ENCODE peak calls at places on chromosomes 7 and 10, in six cellular contexts. M, T, S, R, J and N are unnamed samples.

GRCh38 chr7:29236649-29237048 is 42.1 kb downstream of the CHN2 start:
- DNase-seq in J (no peak), T (no peak), M (no peak), R (no peak), S (no peak), N (no peak)

GRCh38 chr7:74183653-74184450 is 9.7 kb downstream of the EIF4H start:
- DNase-seq in M (no peak), T (no peak), S (no peak), J (no peak), R (no peak), N (peak)

GRCh38 chr10:12960431-12960898 is 41.0 kb downstream of the CCDC3 start:
- DNase-seq in J (peak), T (no peak), S (no peak), R (no peak), M (no peak), N (no peak)

GRCh38 chr7:143892527-143893300 is 9.3 kb downstream of the TCAF1 start:
- DNase-seq in R (no peak), M (peak), S (no peak), T (no peak), J (no peak), N (peak)

GRCh38 chr7:130948913-130949312 is 214.9 kb upstream of the KLF14 start:
- DNase-seq in T (no peak), R (no peak), M (no peak), J (no peak), S (no peak), N (no peak)

GRCh38 chr10:10149899-10150298 is 867.8 kb upstream of the CELF2 start:
- DNase-seq in R (no peak), S (no peak), J (no peak), T (no peak), M (no peak), N (no peak)

GRCh38 chr7:12582362-12582761 is 11.8 kb downstream of the SCIN start:
- DNase-seq in T (no peak), J (no peak), S (no peak), M (no peak), R (no peak), N (no peak)

GRCh38 chr7:33601081-33601480 is 304.3 kb upstream of the BMPER start:
- DNase-seq in J (no peak), T (no peak), R (no peak), S (no peak), M (no peak), N (no peak)

GRCh38 chr7:8365499-8366110 is 67.8 kb upstream of the NXPH1 start:
- DNase-seq in S (no peak), J (no peak), T (no peak), M (no peak), R (no peak), N (peak)

GRCh38 chr10:126617208-126617607 is 53.3 kb downstream of the C10orf90 start:
- DNase-seq in T (no peak), J (no peak), M (no peak), S (no peak), R (no peak), N (no peak)

GRCh38 chr7:123641901-123642300 is 13.8 kb upstream of the LMOD2 start:
- DNase-seq in R (no peak), M (no peak), J (no peak), S (no peak), T (no peak), N (no peak)

GRCh38 chr10:122541541-122542002 is 19.0 kb upstream of the DMBT1 start:
- DNase-seq in J (no peak), S (no peak), R (no peak), M (peak), T (no peak), N (no peak)

GRCh38 chr7:106563466-106564150 is 97.3 kb downstream of the CCDC71L start:
- DNase-seq in R (no peak), J (no peak), S (no peak), M (peak), T (no peak), N (peak)

GRCh38 chr7:76380623-76380966 is 21.8 kb upstream of the YWHAG start:
- DNase-seq in S (no peak), R (no peak), J (no peak), M (no peak), T (no peak), N (no peak)

GRCh38 chr10:128440513-128441160 is 314.4 kb upstream of the MKI67 start:
- DNase-seq in S (no peak), M (no peak), R (no peak), J (no peak), T (no peak), N (no peak)

GRCh38 chr7:158030566-158030965 is 557.1 kb downstream of the PTPRN2 start:
- DNase-seq in S (no peak), M (no peak), J (no peak), T (no peak), R (no peak), N (no peak)

GRCh38 chr10:130220251-130221185 is 84.3 kb downstream of the GLRX3 start:
- DNase-seq in M (no peak), J (no peak), T (no peak), S (no peak), R (no peak), N (no peak)

GRCh38 chr10:14670551-14671240 is 104.0 kb downstream of the FAM107B start:
- DNase-seq in M (peak), J (no peak), S (no peak), T (no peak), R (no peak), N (no peak)

GRCh38 chr7:98211676-98212531 is 665 bp downstream of the BHLHA15 start:
- DNase-seq in J (peak), R (no peak), M (no peak), T (no peak), S (no peak), N (no peak)

GRCh38 chr10:92712016-92712889 is 22.5 kb downstream of the HHEX start:
- DNase-seq in T (no peak), J (no peak), S (no peak), R (no peak), M (no peak), N (no peak)

GRCh38 chr10:131445623-131446022 is 134.1 kb upstream of the TCERG1L start:
- DNase-seq in M (no peak), R (no peak), J (no peak), T (no peak), S (no peak), N (no peak)

GRCh38 chr10:24953350-24954074 is 1.1 kb upstream of the PRTFDC1 start:
- DNase-seq in R (no peak), S (no peak), T (no peak), M (peak), J (no peak), N (no peak)

GRCh38 chr10:7186387-7187032 is 224.3 kb downstream of the SFMBT2 start:
- DNase-seq in R (no peak), J (no peak), S (no peak), M (peak), T (no peak), N (no peak)

GRCh38 chr10:14244801-14245211 is 85.9 kb downstream of the FRMD4A start:
- DNase-seq in R (no peak), T (no peak), S (peak), M (peak), J (no peak), N (no peak)

GRCh38 chr10:43964486-43964885 is 315.8 kb upstream of the ZNF32 start:
- DNase-seq in J (no peak), R (no peak), M (no peak), S (no peak), T (no peak), N (no peak)

GRCh38 chr7:90574136-90574819 is 21.8 kb upstream of the CDK14 start:
- DNase-seq in M (no peak), J (no peak), S (no peak), T (no peak), R (no peak), N (no peak)

GRCh38 chr10:7111089-7111488 is 299.7 kb downstream of the SFMBT2 start:
- DNase-seq in S (no peak), J (no peak), T (no peak), M (no peak), R (no peak), N (no peak)

GRCh38 chr7:114924066-114924712 is 2.3 kb downstream of the MDFIC start:
- DNase-seq in T (no peak), R (no peak), J (no peak), S (no peak), M (peak), N (no peak)

GRCh38 chr7:114921636-114922150 is at the start of gene MDFIC:
- DNase-seq in M (no peak), R (peak), J (peak), S (no peak), T (no peak), N (no peak)

GRCh38 chr7:114922652-114923402 is 933 bp downstream of the MDFIC start:
- DNase-seq in J (peak), T (peak), R (peak), M (peak), S (peak), N (peak)

GRCh38 chr7:114923403-114923713 is 1.5 kb downstream of the MDFIC start:
- DNase-seq in R (no peak), J (no peak), T (no peak), M (no peak), S (no peak), N (no peak)

GRCh38 chr7:114922151-114922651 is 307 bp downstream of the MDFIC start:
- DNase-seq in T (peak), J (peak), S (peak), R (peak), M (peak), N (peak)
- TF ChIP-seq CTCF in T (no peak), J (no peak), S (no peak), R (no peak), M (no peak), N (no peak)

GRCh38 chr7:48426331-48426965 is 255.2 kb downstream of the ABCA13 start:
- DNase-seq in R (no peak), T (no peak), S (no peak), J (no peak), M (no peak), N (no peak)
- TF ChIP-seq CTCF in R (no peak), T (no peak), S (no peak), J (no peak), M (no peak), N (no peak)

DNA sequence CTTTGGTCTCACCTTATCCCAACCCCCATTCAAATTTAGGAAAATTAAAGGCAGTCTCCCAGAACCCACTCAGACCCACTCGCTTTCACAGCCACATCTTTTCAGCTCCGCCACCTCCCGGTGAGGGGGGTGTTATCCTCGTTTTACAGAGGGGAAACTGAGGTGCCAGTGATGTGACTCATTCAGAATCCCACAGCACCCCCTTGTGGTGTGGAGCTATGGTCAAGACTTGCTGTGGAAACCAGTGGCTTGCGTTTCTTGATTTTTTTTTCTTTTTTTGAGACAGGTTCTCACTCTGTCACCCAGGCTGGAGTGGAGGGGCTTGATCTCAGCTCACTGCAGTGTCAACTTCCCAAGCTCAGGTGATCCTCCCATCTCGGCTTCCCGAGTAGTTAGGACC is 27.6 kb downstream of the SLC35G1 start:
- DNase-seq in J (peak), M (no peak), T (no peak), R (no peak), S (no peak), N (peak)
- TF ChIP-seq CTCF in J (no peak), M (peak), T (peak), R (no peak), S (peak), N (no peak)

GRCh38 chr7:118755067-118755625 is 530.6 kb downstream of the ANKRD7 start:
- DNase-seq in S (peak), J (no peak), R (no peak), M (peak), T (no peak), N (no peak)
- TF ChIP-seq CTCF in S (no peak), J (no peak), R (no peak), M (no peak), T (no peak), N (no peak)

DNA sequence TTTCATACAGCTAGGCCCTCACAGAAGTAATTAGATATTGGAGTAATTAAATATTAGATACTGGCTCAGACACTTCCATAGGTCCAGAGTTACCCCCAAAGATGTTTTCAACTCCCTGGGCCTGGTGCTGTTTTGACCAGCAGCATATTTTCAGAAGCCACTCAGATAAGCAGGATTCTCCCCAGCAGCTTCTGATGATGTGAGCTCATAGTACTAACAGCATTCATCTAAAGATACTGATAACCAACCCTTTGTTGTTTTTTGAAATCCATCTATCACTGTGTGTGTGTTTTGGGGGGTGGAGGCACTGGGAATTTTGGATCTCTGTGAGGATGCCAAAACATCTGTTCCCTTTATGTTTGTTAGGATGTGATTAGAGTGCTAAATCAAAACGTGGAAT is 52.7 kb downstream of the VPS50 start:
- DNase-seq in T (no peak), J (no peak), R (no peak), M (no peak), S (no peak), N (no peak)
- TF ChIP-seq CTCF in T (no peak), J (no peak), R (no peak), M (no peak), S (no peak), N (no peak)